ENCODE peak calls at places on chromosomes 1 and 21, in seven cellular contexts. I is A549, M is AG04450, N is choroid plexus epithelial cell, E is endothelial cell of umbilical vein, Y is mucosa of descending colon, W is cardiac fibroblast. T is an unnamed sample.
A peak's percentile ranks its signal among the peaks of the same experiment; 100 is the strongest.

GRCh38 chr1:70090146-70090545 is 115.2 kb downstream of the LRRC40 start:
- DNase-seq in W (no peak), E (no peak), Y (no peak), M (no peak), N (peak; percentile 53), I (no peak), T (no peak)

GRCh38 chr1:22257286-22258275 is 114.7 kb upstream of the WNT4 start:
- DNase-seq in M (no peak), Y (peak; percentile 72), E (no peak), N (no peak), W (no peak), I (no peak), T (no peak)

GRCh38 chr1:231091853-231092301 is 51.8 kb upstream of the FAM89A start:
- DNase-seq in W (peak; percentile 28), I (peak; percentile 44), N (peak; percentile 38), E (peak; percentile 61), M (no peak), Y (peak; percentile 67), T (peak; percentile 25)

GRCh38 chr1:53254011-53254640 is 15.8 kb upstream of the MAGOH start:
- DNase-seq in Y (no peak), I (no peak), N (peak; percentile 63), W (peak; percentile 73), M (peak; percentile 6), E (no peak), T (no peak)

GRCh38 chr1:155608888-155609225 is 1.2 kb upstream of the MSTO1 start:
- DNase-seq in W (no peak), E (no peak), I (no peak), N (no peak), M (no peak), Y (no peak), T (no peak)

GRCh38 chr1:23118407-23118806 is 50.2 kb downstream of the LUZP1 start:
- DNase-seq in N (no peak), I (no peak), M (no peak), Y (no peak), W (no peak), E (no peak), T (no peak)

GRCh38 chr1:209808059-209808494 is 2.1 kb upstream of the IRF6 start:
- DNase-seq in Y (peak; percentile 63), M (peak; percentile 85), N (peak; percentile 98), E (peak; percentile 96), I (no peak), W (peak; percentile 94), T (peak; percentile 99)

GRCh38 chr1:39164256-39164655 is 40.2 kb upstream of the MACF1 start:
- DNase-seq in E (no peak), N (no peak), W (no peak), M (no peak), I (no peak), Y (no peak), T (no peak)

GRCh38 chr1:29786791-29787732 is 550.7 kb downstream of the PTPRU start:
- DNase-seq in E (no peak), W (no peak), N (no peak), Y (no peak), I (no peak), M (no peak), T (no peak)

GRCh38 chr1:208254862-208255261 is 10.7 kb upstream of the PLXNA2 start:
- DNase-seq in N (peak; percentile 80), I (no peak), M (no peak), W (peak; percentile 66), Y (no peak), E (no peak), T (peak; percentile 67)

GRCh38 chr1:38581396-38581795 is 278.2 kb downstream of the RRAGC start:
- DNase-seq in M (no peak), E (no peak), N (no peak), I (no peak), Y (no peak), W (no peak), T (no peak)

GRCh38 chr1:97252076-97252475 is 530.5 kb downstream of the PTBP2 start:
- DNase-seq in W (peak; percentile 92), E (no peak), N (peak; percentile 87), Y (no peak), I (no peak), M (no peak), T (peak; percentile 88)

GRCh38 chr1:4698911-4699310 is 44.5 kb downstream of the AJAP1 start:
- DNase-seq in E (no peak), N (no peak), M (no peak), Y (no peak), W (no peak), I (no peak), T (no peak)

GRCh38 chr21:25273945-25274344 is 333.3 kb downstream of the MRPL39 start:
- DNase-seq in E (no peak), M (no peak), Y (no peak), W (no peak), I (no peak), N (peak; percentile 10), T (no peak)

GRCh38 chr1:150065184-150065871 is 2.2 kb upstream of the VPS45 start:
- DNase-seq in M (no peak), N (peak; percentile 56), Y (no peak), I (no peak), W (peak; percentile 63), E (no peak), T (peak; percentile 55)

GRCh38 chr1:149849246-149849946 is 50.0 kb upstream of the BOLA1 start:
- DNase-seq in Y (no peak), W (no peak), E (no peak), N (no peak), M (no peak), I (no peak), T (no peak)

GRCh38 chr1:10724052-10724494 is 72.4 kb downstream of the CASZ1 start:
- DNase-seq in I (peak; percentile 25), M (peak; percentile 7), W (peak; percentile 71), Y (peak; percentile 54), N (peak; percentile 20), E (no peak), T (peak; percentile 36)

GRCh38 chr1:175373786-175374623 is 181.4 kb upstream of the KIAA0040 start:
- DNase-seq in M (no peak), Y (no peak), W (peak; percentile 21), N (peak; percentile 12), I (peak; percentile 29), E (peak; percentile 38), T (no peak)

GRCh38 chr1:21511579-21512522 is 2.6 kb downstream of the ALPL start:
- DNase-seq in E (no peak), N (peak; percentile 99), Y (peak; percentile 54), W (peak; percentile 97), M (peak; percentile 89), I (no peak), T (peak; percentile 24)

GRCh38 chr1:241225741-241226140 is 131.3 kb downstream of the RGS7 start:
- DNase-seq in E (no peak), M (no peak), W (no peak), Y (no peak), I (no peak), N (no peak), T (no peak)

GRCh38 chr21:31531967-31532366 is 127.5 kb upstream of the SOD1 start:
- DNase-seq in I (no peak), E (no peak), Y (no peak), N (no peak), W (no peak), M (no peak), T (no peak)

GRCh38 chr1:99627615-99628014 is 18.3 kb upstream of the PALMD start:
- DNase-seq in Y (no peak), N (no peak), E (no peak), M (no peak), W (no peak), I (no peak), T (no peak)

GRCh38 chr1:66323958-66324357 is 210.0 kb upstream of the SGIP1 start:
- DNase-seq in E (no peak), M (no peak), I (no peak), Y (no peak), N (no peak), W (no peak), T (no peak)

GRCh38 chr1:172826096-172826741 is 167.3 kb downstream of the FASLG start:
- DNase-seq in W (peak; percentile 92), Y (no peak), I (peak; percentile 44), M (peak; percentile 80), E (peak; percentile 80), N (peak; percentile 96), T (peak; percentile 68)
- H3K4me3 ChIP-seq in W (no peak overlapping the region), Y (no peak overlapping the region), I (no peak overlapping the region), M (no peak overlapping the region), E (no peak overlapping the region), N (peak overlapping the region; percentile 28), T (no peak overlapping the region)

DNA sequence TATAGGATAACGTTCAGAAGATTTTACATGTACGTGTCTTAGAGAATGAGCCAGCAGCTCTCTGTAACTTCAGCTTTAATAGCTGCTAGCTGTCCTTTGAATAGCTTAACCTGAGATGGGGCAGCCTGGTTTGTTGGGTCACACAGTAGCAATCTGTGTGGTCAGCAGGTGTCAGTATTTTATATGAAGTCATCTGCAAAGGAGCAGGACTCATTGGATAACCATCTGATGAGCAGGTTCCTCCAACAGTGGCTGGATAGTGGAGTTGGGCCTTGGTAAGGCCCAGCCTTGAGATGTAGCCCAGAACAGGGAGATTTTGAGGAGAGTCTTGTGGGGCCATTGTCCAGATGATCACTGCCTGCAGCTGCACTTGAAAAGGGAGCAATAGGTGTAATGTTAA is 6.4 kb downstream of the GSTM5 start:
- DNase-seq in E (peak; percentile 32), Y (no peak), W (no peak), M (no peak), N (no peak), I (peak; percentile 17), T (no peak)
- TF ChIP-seq CTCF in E (peak; percentile 12), Y (no peak), W (no peak), M (no peak), N (no peak), I (peak; percentile 25), T (no peak)

GRCh38 chr1:40838980-40839942 is 22.9 kb downstream of the CITED4 start:
- DNase-seq in Y (no peak), I (no peak), W (no peak), M (no peak), N (no peak), E (no peak), T (no peak)

GRCh38 chr1:40839943-40840335 is 22.2 kb downstream of the CITED4 start:
- DNase-seq in I (no peak), E (no peak), Y (no peak), W (no peak), M (no peak), N (no peak), T (no peak)

GRCh38 chr1:40838045-40838979 is 23.9 kb downstream of the CITED4 start:
- DNase-seq in E (no peak), Y (no peak), M (no peak), I (no peak), W (no peak), N (no peak), T (no peak)

GRCh38 chr1:40836283-40836682 is 25.9 kb downstream of the CITED4 start:
- DNase-seq in Y (no peak), E (no peak), W (no peak), M (no peak), I (no peak), N (no peak), T (no peak)

DNA sequence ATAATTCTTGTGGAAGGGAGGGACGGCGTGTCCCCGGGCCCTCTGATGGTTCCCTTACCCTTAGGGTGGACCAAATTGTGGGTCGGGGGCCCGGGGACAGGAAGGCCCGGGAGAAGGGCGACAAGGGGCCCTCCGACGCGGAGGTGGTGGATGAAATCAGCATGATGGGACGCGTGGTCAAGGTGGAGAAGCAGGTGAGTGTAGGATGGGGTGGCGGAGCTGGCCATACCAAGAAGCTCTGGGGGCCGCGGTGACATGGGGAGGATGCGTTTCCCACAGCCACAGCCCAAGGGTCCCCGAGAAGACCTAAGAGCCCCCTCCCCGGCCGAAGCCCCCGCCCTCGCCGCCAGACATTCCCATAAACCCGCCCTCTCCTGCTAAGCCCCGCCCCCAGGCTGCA is 24.6 kb downstream of the CITED4 start:
- DNase-seq in N (no peak), W (no peak), M (no peak), Y (no peak), E (no peak), I (no peak), T (no peak)
- H3K4me3 ChIP-seq in N (no peak overlapping the region), W (no peak overlapping the region), M (no peak overlapping the region), Y (no peak overlapping the region), E (no peak overlapping the region), I (no peak overlapping the region), T (no peak overlapping the region)

GRCh38 chr1:91507330-91507729 is 6.7 kb downstream of the CDC7 start:
- DNase-seq in I (no peak), N (peak; percentile 15), M (no peak), Y (no peak), W (peak; percentile 42), E (no peak), T (no peak)
- TF ChIP-seq CTCF in I (peak; percentile 6), N (no peak), M (no peak), Y (no peak), W (peak; percentile 9), E (no peak), T (no peak)

T was measured in epithelial cell of esophagus.